ENCODE peak calls at places on chromosomes 2 and 18, in six cellular contexts. M, P, N, D, K and C are unnamed samples.
A peak's percentile ranks its signal among the peaks of the same experiment; 100 is the strongest.

GRCh38 chr2:238634701-238635402 is 208.1 kb downstream of the ASB1 start:
- DNase-seq in P (no peak), M (no peak), K (peak; percentile 17), D (no peak), N (no peak), C (no peak)

GRCh38 chr2:68124321-68124720 is 33.4 kb upstream of the PNO1 start:
- DNase-seq in M (no peak), K (no peak), P (no peak), D (no peak), N (no peak), C (no peak)

GRCh38 chr2:120661551-120661950 is 74.1 kb upstream of the GLI2 start:
- DNase-seq in N (no peak), K (peak; percentile 74), P (no peak), D (no peak), M (no peak), C (peak; percentile 43)

GRCh38 chr2:231181848-231182247 is 16.6 kb upstream of the ARMC9 start:
- DNase-seq in D (no peak), P (peak; percentile 52), N (peak; percentile 78), M (peak; percentile 23), K (no peak), C (no peak)

GRCh38 chr2:199405241-199405640 is 52.5 kb downstream of the SATB2 start:
- DNase-seq in P (no peak), D (peak; percentile 27), M (peak; percentile 11), N (peak; percentile 29), K (no peak), C (no peak)

GRCh38 chr2:107525420-107525819 is 301.3 kb upstream of the RGPD4 start:
- DNase-seq in N (no peak), K (no peak), M (no peak), D (no peak), P (no peak), C (no peak)

GRCh38 chr2:231185050-231185725 is 13.2 kb upstream of the ARMC9 start:
- DNase-seq in P (no peak), N (no peak), K (no peak), M (no peak), D (no peak), C (no peak)

GRCh38 chr2:190404487-190404886 is 3.7 kb upstream of the MFSD6 start:
- DNase-seq in K (no peak), P (no peak), D (peak; percentile 32), M (peak; percentile 24), N (no peak), C (no peak)

GRCh38 chr2:167292430-167293171 is 404.3 kb downstream of the XIRP2 start:
- DNase-seq in K (peak; percentile 92), N (peak; percentile 64), P (no peak), M (peak; percentile 58), D (peak; percentile 52), C (peak; percentile 90)

GRCh38 chr2:149422337-149422990 is 92.1 kb downstream of the LYPD6 start:
- DNase-seq in N (no peak), K (no peak), M (no peak), D (peak; percentile 10), P (no peak), C (no peak)

GRCh38 chr18:50817898-50818250 is 1.9 kb downstream of the MRO start:
- DNase-seq in N (no peak), K (no peak), M (no peak), P (no peak), D (no peak), C (no peak)

GRCh38 chr18:50814387-50814786 is 5.4 kb downstream of the MRO start:
- DNase-seq in D (no peak), K (no peak), P (no peak), M (no peak), N (no peak), C (no peak)

GRCh38 chr18:50816767-50817166 is 3.0 kb downstream of the MRO start:
- DNase-seq in M (no peak), N (no peak), D (no peak), P (no peak), K (no peak), C (no peak)

GRCh38 chr18:50813353-50813752 is 6.5 kb downstream of the MRO start:
- DNase-seq in N (no peak), P (no peak), M (no peak), D (no peak), K (no peak), C (no peak)

DNA sequence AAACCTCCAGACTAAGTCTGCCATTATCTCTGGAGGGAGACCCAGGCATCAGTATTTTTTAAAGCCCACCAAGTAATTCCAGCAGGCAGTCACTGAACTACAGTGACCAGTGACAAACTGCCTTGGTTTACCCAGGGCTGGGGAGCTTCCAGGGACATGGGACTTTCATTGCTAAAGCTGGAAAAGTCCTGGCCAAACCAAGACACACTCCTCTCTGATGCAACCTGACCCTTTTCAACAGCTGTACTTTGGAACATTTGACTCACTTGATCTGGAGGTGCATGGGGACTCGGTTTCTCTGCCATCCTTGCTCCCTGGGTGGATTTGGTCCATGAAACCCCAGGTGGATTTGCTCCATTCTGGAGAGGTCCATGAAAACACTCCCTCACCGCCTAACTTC is 7.0 kb downstream of the MRO start:
- DNase-seq in N (no peak), M (no peak), K (no peak), D (no peak), P (no peak), C (no peak)
- TF ChIP-seq JUND in N (no peak), M (no peak), K (no peak), D (no peak), P (no peak), C (no peak)

DNA sequence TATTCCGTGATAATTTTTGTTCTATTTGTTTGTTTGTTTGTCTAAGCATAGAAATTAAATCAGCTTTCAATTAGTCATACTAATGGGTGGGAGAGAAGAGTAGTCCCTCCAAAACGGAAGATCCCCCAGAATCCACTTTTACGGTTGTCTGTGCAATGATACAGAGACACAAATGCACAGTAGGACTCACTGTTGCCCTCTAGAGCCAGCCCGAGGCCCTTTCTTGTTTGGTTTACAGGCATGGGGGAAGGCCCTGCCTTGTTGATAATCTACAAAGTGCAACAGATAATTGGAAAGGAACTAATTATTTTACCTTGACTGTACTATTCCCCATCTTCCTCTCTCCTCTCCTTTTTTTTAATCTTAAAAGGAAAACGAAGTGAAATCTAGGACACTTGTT is 121.1 kb downstream of the ACOXL start:
- DNase-seq in P (no peak), N (peak; percentile 42), K (no peak), D (peak; percentile 27), M (peak; percentile 38), C (no peak)
- TF ChIP-seq JUND in P (no peak), N (no peak), K (no peak), D (no peak), M (no peak), C (no peak)

GRCh38 chr2:109646961-109647360 is 32.8 kb downstream of the SOWAHC start:
- DNase-seq in M (no peak), P (no peak), N (no peak), D (no peak), K (no peak), C (no peak)
- TF ChIP-seq JUND in M (no peak), P (no peak), N (no peak), D (no peak), K (no peak), C (no peak)

DNA sequence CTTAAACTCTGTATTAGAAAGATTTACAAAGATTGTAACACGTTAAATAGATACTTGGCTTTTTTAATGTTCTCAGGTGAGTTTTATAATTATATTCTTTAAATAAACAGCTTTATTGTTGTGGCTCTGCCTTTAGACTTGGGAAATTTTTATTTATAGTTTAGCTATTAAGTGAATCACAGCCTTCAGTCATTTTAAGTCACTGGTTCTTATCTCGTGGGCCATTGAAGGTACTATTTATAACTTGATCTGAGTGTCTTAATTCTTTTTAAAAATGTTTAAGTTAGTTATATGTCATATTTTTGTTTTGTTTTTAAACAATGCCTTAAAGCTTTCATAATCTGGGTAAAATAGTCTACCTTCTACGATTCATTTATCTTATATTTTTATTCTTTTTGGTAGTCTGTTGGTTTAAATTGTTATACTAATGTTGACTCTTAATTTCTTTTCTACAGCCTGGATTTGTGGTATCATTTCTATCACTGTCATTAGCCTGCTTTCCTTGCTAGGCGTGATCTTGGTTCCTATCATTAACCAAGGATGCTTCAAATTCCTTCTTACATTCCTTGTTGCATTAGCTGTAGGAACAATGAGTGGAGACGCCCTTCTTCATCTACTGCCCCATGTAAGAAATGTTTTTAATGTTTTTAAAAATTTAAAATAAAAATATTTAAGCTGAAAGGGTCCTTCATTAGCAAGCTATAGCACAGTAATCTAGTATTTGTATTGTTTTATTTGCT is 49.3 kb downstream of the SLC39A10 start:
- DNase-seq in N (no peak), P (no peak), M (no peak), K (no peak), D (no peak), C (no peak)
- TF ChIP-seq JUND in N (no peak), P (no peak), M (no peak), K (no peak), D (no peak), C (no peak)

GRCh38 chr2:224875153-224875552 is 159.0 kb upstream of the CCDC195 start:
- DNase-seq in N (no peak), P (no peak), M (no peak), K (no peak), D (no peak), C (no peak)

GRCh38 chr2:224865016-224865415 is 148.9 kb upstream of the CCDC195 start:
- DNase-seq in K (no peak), N (no peak), D (no peak), M (no peak), P (no peak), C (no peak)

GRCh38 chr2:224871813-224872212 is 155.6 kb upstream of the CCDC195 start:
- DNase-seq in D (no peak), K (no peak), P (no peak), M (no peak), N (no peak), C (no peak)

GRCh38 chr2:224870341-224870740 is 154.2 kb upstream of the CCDC195 start:
- DNase-seq in D (no peak), N (no peak), M (no peak), P (no peak), K (no peak), C (no peak)

GRCh38 chr2:224869601-224870000 is 153.4 kb upstream of the CCDC195 start:
- DNase-seq in K (no peak), P (no peak), D (no peak), N (no peak), M (no peak), C (no peak)
- TF ChIP-seq JUND in K (no peak), P (no peak), D (no peak), N (no peak), M (no peak), C (no peak)

GRCh38 chr2:195674491-195675226 is 17.6 kb downstream of the SLC39A10 start:
- DNase-seq in N (no peak), M (no peak), P (no peak), K (no peak), D (no peak), C (no peak)
- TF ChIP-seq JUND in N (no peak), M (no peak), P (no peak), K (no peak), D (no peak), C (no peak)

DNA sequence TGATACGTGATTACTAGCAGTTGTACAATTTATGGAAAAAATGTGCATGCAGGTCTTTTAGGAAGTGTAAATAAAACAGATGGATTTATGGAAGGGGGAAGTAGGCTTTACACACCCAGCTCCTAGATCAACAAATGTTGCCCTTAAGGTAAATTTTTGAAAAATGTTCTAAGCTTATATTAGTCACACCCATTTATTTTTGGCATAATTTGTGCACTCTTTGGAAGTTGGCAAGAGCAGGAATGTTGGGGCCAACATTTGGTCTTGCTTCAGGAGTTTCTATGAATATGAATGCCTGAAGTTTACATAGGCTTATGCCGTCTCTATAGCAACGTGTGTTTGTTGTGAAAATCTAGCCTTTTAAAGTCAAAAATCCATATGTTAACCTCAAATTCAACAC is 180.3 kb upstream of the SPRED2 start:
- DNase-seq in P (no peak), N (no peak), K (no peak), D (no peak), M (no peak), C (no peak)
- TF ChIP-seq JUND in P (no peak), N (no peak), K (no peak), D (no peak), M (no peak), C (no peak)